ENCODE peak calls at places on chromosomes 7 and 10, in seven cellular contexts. K is tibial nerve; B is neuronal stem cell; I is CD8-positive, alpha-beta T cell; U is kidney epithelial cell; S is PC-9; O is HepG2. C is an unnamed sample.
A peak's percentile ranks its signal among the peaks of the same experiment; 100 is the strongest.

GRCh38 chr10:12812541-12812940 is 189.0 kb downstream of the CCDC3 start:
- DNase-seq in K (no peak), B (no peak), I (no peak), U (no peak), S (no peak), O (no peak), C (no peak)

GRCh38 chr7:139958599-139959380 is 104.0 kb downstream of the PARP12 start:
- DNase-seq in K (no peak), B (no peak), I (no peak), U (no peak), S (no peak), O (no peak), C (no peak)

GRCh38 chr7:157000047-157000726 is 10.3 kb downstream of the MNX1 start:
- DNase-seq in K (no peak), B (no peak), I (no peak), U (no peak), S (no peak), O (no peak), C (no peak)

GRCh38 chr10:5443429-5443828 is 31.1 kb downstream of the NET1 start:
- DNase-seq in K (no peak), B (no peak), I (no peak), U (no peak), S (no peak), O (no peak), C (no peak)

GRCh38 chr10:98402513-98402912 is 12.5 kb downstream of the PYROXD2 start:
- DNase-seq in K (no peak), B (no peak), I (no peak), U (no peak), S (no peak), O (no peak), C (no peak)

GRCh38 chr10:9036711-9037204 is 982.3 kb downstream of the GATA3 start:
- DNase-seq in K (no peak), B (no peak), I (no peak), U (no peak), S (no peak), O (no peak), C (no peak)

GRCh38 chr10:124387078-124387874 is 31.4 kb downstream of the OAT start:
- DNase-seq in K (no peak), B (no peak), I (no peak), U (no peak), S (peak; percentile 9), O (no peak), C (no peak)

GRCh38 chr10:23280420-23281043 is 64.1 kb downstream of the C10orf67 start:
- DNase-seq in K (no peak), B (peak; percentile 5), I (no peak), U (no peak), S (no peak), O (no peak), C (no peak)

GRCh38 chr10:88743999-88744398 is 15.8 kb upstream of the LIPN start:
- DNase-seq in K (no peak), B (no peak), I (no peak), U (no peak), S (no peak), O (no peak), C (no peak)

GRCh38 chr10:48199580-48200377 is 74.7 kb downstream of the FRMPD2 start:
- DNase-seq in K (no peak), B (no peak), I (no peak), U (peak; percentile 26), S (no peak), O (no peak), C (no peak)

GRCh38 chr7:44977304-44977858 is 1.4 kb downstream of the MYO1G start:
- DNase-seq in K (no peak), B (no peak), I (peak; percentile 80), U (no peak), S (peak; percentile 46), O (no peak), C (peak; percentile 50)

GRCh38 chr7:55878701-55879100 is 8.6 kb upstream of the ZNF713 start:
- DNase-seq in K (no peak), B (no peak), I (no peak), U (peak; percentile 34), S (no peak), O (no peak), C (no peak)

GRCh38 chr10:73965890-73966768 is 31.8 kb upstream of the VCL start:
- DNase-seq in K (peak; percentile 43), B (peak; percentile 91), I (no peak), U (peak; percentile 99), S (peak; percentile 93), O (peak; percentile 63), C (no peak)

GRCh38 chr10:84026821-84027257 is 112.5 kb upstream of the GHITM start:
- DNase-seq in K (no peak), B (peak; percentile 52), I (no peak), U (no peak), S (peak; percentile 16), O (peak; percentile 10), C (no peak)

GRCh38 chr10:67802767-67803538 is 35.0 kb downstream of the DNAJC12 start:
- DNase-seq in K (no peak), B (no peak), I (no peak), U (no peak), S (no peak), O (peak; percentile 81), C (no peak)

GRCh38 chr7:48173983-48174382 is 2.7 kb downstream of the ABCA13 start:
- DNase-seq in K (no peak), B (no peak), I (no peak), U (no peak), S (no peak), O (no peak), C (no peak)

DNA sequence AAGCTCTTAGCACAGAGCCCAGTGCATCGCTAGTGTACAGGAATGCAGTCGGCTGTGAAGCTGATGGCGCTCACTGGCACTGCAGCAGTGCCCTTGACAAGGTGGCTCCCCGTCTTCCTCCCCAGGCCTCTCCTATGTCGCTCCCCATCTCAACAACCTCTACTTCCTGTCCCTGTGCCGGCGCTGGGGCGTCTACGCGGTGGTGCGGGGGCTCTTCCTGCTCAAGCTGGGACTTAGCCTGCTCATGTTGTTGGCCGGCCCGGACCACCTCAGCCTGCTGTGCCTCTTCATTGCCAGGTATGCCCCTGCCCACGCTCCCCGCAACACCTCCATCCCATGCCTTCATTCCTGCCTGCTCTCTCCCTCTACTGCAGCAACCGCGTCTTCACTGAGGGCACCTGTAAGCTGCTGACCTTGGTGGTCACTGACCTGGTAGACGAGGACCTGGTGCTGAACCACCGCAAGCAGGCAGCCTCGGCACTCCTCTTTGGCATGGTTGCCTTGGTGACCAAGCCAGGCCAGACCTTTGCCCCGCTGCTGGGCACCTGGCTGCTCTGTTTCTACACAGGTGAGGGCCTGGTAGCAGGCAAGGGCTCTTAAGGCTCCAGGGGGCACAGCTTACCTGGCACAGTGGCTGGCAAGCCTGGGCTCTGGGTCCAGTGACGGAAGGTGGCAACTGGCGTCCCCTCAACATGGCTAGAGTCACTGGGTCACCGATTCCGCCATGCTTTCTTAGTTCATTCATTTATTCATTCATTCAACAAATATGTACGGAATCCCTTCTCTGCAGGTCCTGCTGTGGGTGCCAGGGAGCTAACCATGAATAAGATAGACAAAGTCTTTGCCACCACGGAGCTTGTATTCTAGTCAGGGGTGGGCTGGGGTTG is 22.3 kb upstream of the C10orf95 start:
- DNase-seq in K (no peak), B (no peak), I (peak; percentile 37), U (no peak), S (no peak), O (no peak), C (peak; percentile 43)
- H3K36me3 ChIP-seq in K (no peaks in the 10 kb centered on the region), B (peaks cover 60% of the 10 kb centered on the region), I (no peaks in the 10 kb centered on the region), U (no peaks in the 10 kb centered on the region), S (no peaks in the 10 kb centered on the region), O (no peaks in the 10 kb centered on the region), C (no peaks in the 10 kb centered on the region)

DNA sequence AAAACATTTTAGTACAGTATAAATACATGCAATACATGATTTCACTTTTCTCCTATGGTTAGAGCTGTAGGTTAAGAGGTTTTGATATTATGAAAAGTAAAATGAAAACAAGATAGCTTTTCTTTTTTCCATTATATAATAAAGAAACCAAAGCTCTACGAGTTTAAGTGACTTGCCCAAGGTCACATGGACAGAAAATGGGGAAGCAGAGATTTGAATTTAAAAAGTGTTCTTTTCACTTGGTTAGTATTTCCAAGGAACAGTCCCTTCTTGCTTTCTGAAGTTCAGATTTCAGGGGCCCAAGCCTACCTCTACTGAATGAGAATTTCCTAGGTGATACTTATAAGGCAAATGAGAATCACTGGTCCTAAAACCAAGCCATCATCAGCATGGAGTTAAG is 13.2 kb upstream of the MAP3K8 start:
- DNase-seq in K (no peak), B (no peak), I (no peak), U (no peak), S (no peak), O (no peak), C (no peak)
- H3K4me3 ChIP-seq in K (no peak overlapping the region), B (no peak overlapping the region), I (no peak overlapping the region), U (no peak overlapping the region), S (no peak overlapping the region), O (no peak overlapping the region), C (no peak overlapping the region)

GRCh38 chr7:158876984-158877383 is 20.6 kb downstream of the DYNC2I1 start:
- DNase-seq in K (no peak), B (no peak), I (no peak), U (no peak), S (no peak), O (no peak), C (no peak)

GRCh38 chr7:158887594-158887993 is 31.2 kb downstream of the DYNC2I1 start:
- DNase-seq in K (no peak), B (no peak), I (no peak), U (no peak), S (no peak), O (no peak), C (no peak)

GRCh38 chr7:158885624-158886023 is 29.3 kb downstream of the DYNC2I1 start:
- DNase-seq in K (no peak), B (no peak), I (no peak), U (no peak), S (no peak), O (peak; percentile 12), C (no peak)

GRCh38 chr7:158880973-158881372 is 24.6 kb downstream of the DYNC2I1 start:
- DNase-seq in K (no peak), B (no peak), I (no peak), U (no peak), S (no peak), O (no peak), C (no peak)

DNA sequence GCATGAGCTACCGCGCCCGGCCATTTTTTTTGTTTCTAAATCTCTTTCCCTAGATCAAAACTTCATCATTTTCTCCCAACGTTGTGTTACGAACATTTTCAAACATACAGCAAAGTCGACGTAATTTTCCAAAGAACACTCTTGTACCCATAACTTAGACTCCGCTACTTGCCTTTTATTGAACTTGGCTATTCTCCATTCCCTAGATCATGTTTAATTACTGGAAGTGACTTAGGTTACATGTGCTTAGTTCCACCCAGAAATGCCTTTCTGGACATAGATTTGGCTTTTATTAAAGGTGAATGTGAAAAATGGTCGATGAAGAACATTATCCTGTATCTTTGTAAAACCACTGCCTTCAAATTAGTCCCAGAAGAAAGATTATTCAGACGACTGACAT is 25.4 kb downstream of the DYNC2I1 start:
- DNase-seq in K (no peak), B (no peak), I (no peak), U (no peak), S (no peak), O (no peak), C (no peak)
- H3K36me3 ChIP-seq in K (peaks cover 5% of the 10 kb centered on the region), B (peaks cover 62% of the 10 kb centered on the region), I (no peaks in the 10 kb centered on the region), U (peaks cover 1% of the 10 kb centered on the region), S (peaks cover 16% of the 10 kb centered on the region), O (peaks cover 2% of the 10 kb centered on the region), C (peaks cover 5% of the 10 kb centered on the region)

DNA sequence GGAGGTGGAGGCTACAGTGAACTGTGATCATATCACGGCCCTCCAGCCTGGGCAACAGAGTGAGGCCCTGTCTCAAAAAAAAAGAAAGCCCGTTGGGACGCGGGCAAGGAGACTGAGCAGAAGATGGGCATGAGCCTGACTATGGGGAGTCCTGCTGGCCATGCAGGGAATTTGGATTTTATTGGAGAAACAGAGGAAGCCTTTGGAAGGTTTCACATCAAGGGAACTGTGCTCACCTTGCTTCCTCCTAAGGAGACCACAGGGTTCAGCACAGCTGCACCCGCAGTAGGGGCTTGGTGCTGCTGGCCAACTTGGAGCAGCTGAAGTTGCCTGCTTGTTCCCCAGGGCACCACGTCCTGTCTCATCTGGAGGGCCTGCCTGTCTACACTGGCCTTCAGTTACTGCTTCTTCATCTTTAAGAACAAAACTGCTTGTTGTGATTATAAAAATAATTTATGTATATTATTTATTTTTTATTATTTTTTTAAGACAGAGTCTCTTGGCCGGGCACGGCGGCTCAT is 1.5 kb downstream of the IQCE start:
- DNase-seq in K (no peak), B (no peak), I (no peak), U (no peak), S (no peak), O (no peak), C (no peak)
- H3K4me3 ChIP-seq in K (no peak overlapping the region), B (peak overlapping the region; percentile 90), I (no peak overlapping the region), U (peak overlapping the region; percentile 94), S (peak overlapping the region; percentile 100), O (peak overlapping the region; percentile 74), C (no peak overlapping the region)

C was measured in CD8-positive, alpha-beta memory T cell.